ENCODE peak calls at places on chromosomes 13 and 19, in six cellular contexts. One of them, this sample, is unnamed.

GRCh38 chr19:39398297-39398864 is 7.2 kb downstream of the MED29 start:
- DNase-seq in neuronal stem cell: no peak
- DNase-seq in mesendoderm: no peak
- DNase-seq in mesenchymal stem cell: peak
- DNase-seq in H1: no peak
- DNase-seq in IMR-90: peak
- DNase-seq in this sample: no peak

GRCh38 chr19:49502866-49503581 is 6.8 kb downstream of the RPS11 start:
- DNase-seq in neuronal stem cell: no peak
- DNase-seq in mesendoderm: no peak
- DNase-seq in mesenchymal stem cell: peak
- DNase-seq in H1: no peak
- DNase-seq in IMR-90: peak
- DNase-seq in this sample: peak

GRCh38 chr13:111043575-111043982 is 71.5 kb upstream of the ARHGEF7 start:
- DNase-seq in neuronal stem cell: no peak
- DNase-seq in mesendoderm: peak
- DNase-seq in mesenchymal stem cell: peak
- DNase-seq in H1: no peak
- DNase-seq in IMR-90: no peak
- DNase-seq in this sample: no peak

GRCh38 chr13:32736648-32737047 is 150.4 kb downstream of the PDS5B start:
- DNase-seq in neuronal stem cell: no peak
- DNase-seq in mesendoderm: no peak
- DNase-seq in mesenchymal stem cell: no peak
- DNase-seq in H1: no peak
- DNase-seq in IMR-90: no peak
- DNase-seq in this sample: no peak

GRCh38 chr19:34732548-34733255 is 1.3 kb upstream of the ZNF181 start:
- DNase-seq in neuronal stem cell: no peak
- DNase-seq in mesendoderm: peak
- DNase-seq in mesenchymal stem cell: no peak
- DNase-seq in H1: no peak
- DNase-seq in IMR-90: no peak
- DNase-seq in this sample: no peak

GRCh38 chr13:83007226-83007625 is 875.0 kb downstream of the SLITRK1 start:
- DNase-seq in neuronal stem cell: no peak
- DNase-seq in mesendoderm: no peak
- DNase-seq in mesenchymal stem cell: no peak
- DNase-seq in H1: no peak
- DNase-seq in IMR-90: no peak
- DNase-seq in this sample: no peak

GRCh38 chr19:35911790-35912189 is 3.7 kb upstream of the TYROBP start:
- DNase-seq in neuronal stem cell: no peak
- DNase-seq in mesendoderm: no peak
- DNase-seq in mesenchymal stem cell: no peak
- DNase-seq in H1: no peak
- DNase-seq in IMR-90: peak
- DNase-seq in this sample: no peak

GRCh38 chr13:100817897-100818296 is 143.3 kb upstream of the TMTC4 start:
- DNase-seq in neuronal stem cell: no peak
- DNase-seq in mesendoderm: no peak
- DNase-seq in mesenchymal stem cell: no peak
- DNase-seq in H1: no peak
- DNase-seq in IMR-90: no peak
- DNase-seq in this sample: no peak

GRCh38 chr19:46828484-46828883 is 22.2 kb downstream of the AP2S1 start:
- DNase-seq in neuronal stem cell: no peak
- DNase-seq in mesendoderm: no peak
- DNase-seq in mesenchymal stem cell: peak
- DNase-seq in H1: no peak
- DNase-seq in IMR-90: peak
- DNase-seq in this sample: no peak

GRCh38 chr13:98493035-98493401 is 83.9 kb downstream of the STK24 start:
- DNase-seq in neuronal stem cell: no peak
- DNase-seq in mesendoderm: no peak
- DNase-seq in mesenchymal stem cell: no peak
- DNase-seq in H1: no peak
- DNase-seq in IMR-90: no peak
- DNase-seq in this sample: no peak

GRCh38 chr13:76903544-76904162 is 17.4 kb upstream of the KCTD12 start:
- DNase-seq in neuronal stem cell: peak
- DNase-seq in mesendoderm: peak
- DNase-seq in mesenchymal stem cell: peak
- DNase-seq in H1: peak
- DNase-seq in IMR-90: peak
- DNase-seq in this sample: peak

GRCh38 chr19:41297628-41298326 is 12.2 kb upstream of the CCDC97 start:
- DNase-seq in neuronal stem cell: no peak
- DNase-seq in mesendoderm: no peak
- DNase-seq in mesenchymal stem cell: no peak
- DNase-seq in H1: no peak
- DNase-seq in IMR-90: no peak
- DNase-seq in this sample: no peak

GRCh38 chr13:40161931-40162330 is 504.5 kb downstream of the FOXO1 start:
- DNase-seq in neuronal stem cell: no peak
- DNase-seq in mesendoderm: no peak
- DNase-seq in mesenchymal stem cell: no peak
- DNase-seq in H1: no peak
- DNase-seq in IMR-90: no peak
- DNase-seq in this sample: no peak

GRCh38 chr13:75264611-75265010 is 217.4 kb downstream of the TBC1D4 start:
- DNase-seq in neuronal stem cell: no peak
- DNase-seq in mesendoderm: peak
- DNase-seq in mesenchymal stem cell: no peak
- DNase-seq in H1: no peak
- DNase-seq in IMR-90: no peak
- DNase-seq in this sample: no peak

GRCh38 chr19:38665219-38665931 is 17.9 kb downstream of the ACTN4 start:
- DNase-seq in neuronal stem cell: no peak
- DNase-seq in mesendoderm: no peak
- DNase-seq in mesenchymal stem cell: no peak
- DNase-seq in H1: no peak
- DNase-seq in IMR-90: no peak
- DNase-seq in this sample: no peak

GRCh38 chr13:105774739-105775460 is 760.6 kb downstream of the EFNB2 start:
- DNase-seq in neuronal stem cell: no peak
- DNase-seq in mesendoderm: peak
- DNase-seq in mesenchymal stem cell: peak
- DNase-seq in H1: no peak
- DNase-seq in IMR-90: peak
- DNase-seq in this sample: no peak

GRCh38 chr13:27680465-27680864 is 58.8 kb downstream of the POLR1D start:
- DNase-seq in neuronal stem cell: no peak
- DNase-seq in mesendoderm: no peak
- DNase-seq in mesenchymal stem cell: no peak
- DNase-seq in H1: no peak
- DNase-seq in IMR-90: no peak
- DNase-seq in this sample: no peak

GRCh38 chr13:59543418-59543817 is 620.3 kb downstream of the DIAPH3 start:
- DNase-seq in neuronal stem cell: no peak
- DNase-seq in mesendoderm: no peak
- DNase-seq in mesenchymal stem cell: no peak
- DNase-seq in H1: no peak
- DNase-seq in IMR-90: no peak
- DNase-seq in this sample: no peak

GRCh38 chr13:94433055-94433947 is 46.2 kb downstream of the DCT start:
- DNase-seq in neuronal stem cell: no peak
- DNase-seq in mesendoderm: peak
- DNase-seq in mesenchymal stem cell: no peak
- DNase-seq in H1: peak
- DNase-seq in IMR-90: no peak
- DNase-seq in this sample: peak

GRCh38 chr13:39364797-39365468 is 238.1 kb downstream of the LHFPL6 start:
- DNase-seq in neuronal stem cell: no peak
- DNase-seq in mesendoderm: peak
- DNase-seq in mesenchymal stem cell: peak
- DNase-seq in H1: no peak
- DNase-seq in IMR-90: peak
- DNase-seq in this sample: no peak

GRCh38 chr13:67101730-67102467 is 128.2 kb downstream of the PCDH9 start:
- DNase-seq in neuronal stem cell: no peak
- DNase-seq in mesendoderm: no peak
- DNase-seq in mesenchymal stem cell: peak
- DNase-seq in H1: no peak
- DNase-seq in IMR-90: peak
- DNase-seq in this sample: no peak
- H3K18ac ChIP-seq in neuronal stem cell: no peak
- H3K18ac ChIP-seq in mesendoderm: no peak
- H3K18ac ChIP-seq in mesenchymal stem cell: no peak
- H3K18ac ChIP-seq in H1: no peak
- H3K18ac ChIP-seq in IMR-90: no peak
- H3K18ac ChIP-seq in this sample: no peak

GRCh38 chr19:7351861-7352260 is 3.1 kb downstream of the ARHGEF18 start:
- DNase-seq in neuronal stem cell: no peak
- DNase-seq in mesendoderm: no peak
- DNase-seq in mesenchymal stem cell: no peak
- DNase-seq in H1: no peak
- DNase-seq in IMR-90: no peak
- DNase-seq in this sample: no peak
- H2BK15ac ChIP-seq in neuronal stem cell: no peak
- H2BK15ac ChIP-seq in mesendoderm: no peak
- H2BK15ac ChIP-seq in mesenchymal stem cell: no peak
- H2BK15ac ChIP-seq in H1: no peak
- H2BK15ac ChIP-seq in IMR-90: no peak
- H2BK15ac ChIP-seq in this sample: no peak

GRCh38 chr19:37466798-37467607 is at the start of gene ZNF569:
- DNase-seq in neuronal stem cell: peak
- DNase-seq in mesendoderm: peak
- DNase-seq in mesenchymal stem cell: peak
- DNase-seq in H1: peak
- DNase-seq in IMR-90: peak
- DNase-seq in this sample: peak
- H3K18ac ChIP-seq in neuronal stem cell: peak
- H3K18ac ChIP-seq in mesendoderm: no peak
- H3K18ac ChIP-seq in mesenchymal stem cell: peak
- H3K18ac ChIP-seq in H1: peak
- H3K18ac ChIP-seq in IMR-90: peak
- H3K18ac ChIP-seq in this sample: no peak

DNA sequence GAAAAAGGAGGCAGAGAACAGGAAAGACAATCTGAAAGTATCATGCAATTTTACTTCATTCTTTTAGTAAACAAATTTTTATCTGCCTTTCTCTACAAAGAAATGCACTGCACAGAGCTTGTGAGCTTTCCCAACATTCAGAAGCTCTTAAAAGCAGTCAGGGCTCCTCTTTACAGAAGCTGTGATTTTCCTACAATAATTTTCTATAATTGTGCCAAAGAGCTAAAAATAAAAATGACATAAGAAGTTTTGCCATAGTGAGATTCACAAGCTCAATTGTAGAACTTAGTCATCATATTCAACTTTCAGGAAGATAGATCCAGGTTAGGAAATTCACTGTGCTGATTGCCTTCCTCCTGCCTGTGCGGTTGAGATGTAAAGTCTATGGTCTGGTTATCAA is 341.4 kb downstream of the PCDH9 start:
- DNase-seq in neuronal stem cell: no peak
- DNase-seq in mesendoderm: no peak
- DNase-seq in mesenchymal stem cell: peak
- DNase-seq in H1: no peak
- DNase-seq in IMR-90: peak
- DNase-seq in this sample: no peak
- H2BK15ac ChIP-seq in neuronal stem cell: no peak
- H2BK15ac ChIP-seq in mesendoderm: no peak
- H2BK15ac ChIP-seq in mesenchymal stem cell: no peak
- H2BK15ac ChIP-seq in H1: no peak
- H2BK15ac ChIP-seq in IMR-90: no peak
- H2BK15ac ChIP-seq in this sample: no peak

DNA sequence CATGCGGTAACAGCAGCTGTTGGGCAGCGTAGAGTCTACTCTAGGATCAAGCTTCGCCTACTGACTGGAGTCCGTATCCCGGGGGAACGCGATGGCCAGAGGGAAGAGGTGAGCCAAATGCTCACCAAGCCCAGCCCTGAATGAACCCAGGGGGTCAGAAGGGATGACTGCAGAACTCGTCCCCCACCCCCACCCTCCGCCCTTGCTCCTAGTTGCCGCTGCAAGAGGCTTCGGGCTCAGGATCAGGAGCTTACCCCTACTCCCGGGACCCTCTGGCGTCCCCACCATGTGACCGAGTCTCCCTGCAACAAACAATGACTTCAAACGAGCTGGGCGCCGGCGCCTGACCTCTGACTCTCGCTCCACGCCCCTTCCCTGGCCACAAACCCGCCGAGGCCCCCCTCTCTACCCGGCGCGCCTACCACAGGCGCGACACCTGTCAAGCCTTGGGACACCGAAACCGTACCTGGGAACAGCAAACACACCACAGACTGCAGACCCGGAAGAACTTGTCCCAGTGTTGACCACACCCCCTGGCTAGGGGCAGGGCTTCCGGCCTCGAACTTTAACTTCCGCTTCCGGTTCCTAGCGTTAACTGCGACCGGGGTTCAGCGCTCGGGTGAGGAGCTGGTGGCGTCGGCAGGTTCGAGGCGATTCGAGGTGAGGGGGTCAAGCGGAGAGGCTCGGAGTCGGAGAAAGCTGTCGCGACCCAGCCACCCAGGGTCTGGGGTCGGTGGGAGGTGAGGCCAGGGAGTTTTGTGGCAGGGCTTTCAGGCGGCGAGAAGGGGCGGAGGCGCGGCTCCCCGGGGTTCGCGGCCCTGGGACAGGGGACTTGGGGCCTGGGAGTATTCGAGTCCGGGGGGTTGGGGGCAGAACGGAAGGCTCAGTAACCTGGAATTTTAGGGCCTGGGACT is at the start of gene UBL5:
- DNase-seq in neuronal stem cell: peak
- DNase-seq in mesendoderm: peak
- DNase-seq in mesenchymal stem cell: peak
- DNase-seq in H1: peak
- DNase-seq in IMR-90: peak
- DNase-seq in this sample: peak
- H3K18ac ChIP-seq in neuronal stem cell: peak
- H3K18ac ChIP-seq in mesendoderm: peak
- H3K18ac ChIP-seq in mesenchymal stem cell: peak
- H3K18ac ChIP-seq in H1: peak
- H3K18ac ChIP-seq in IMR-90: no peak
- H3K18ac ChIP-seq in this sample: no peak

GRCh38 chr19:45440259-45440638 is 16.5 kb upstream of the ERCC1 start:
- DNase-seq in neuronal stem cell: no peak
- DNase-seq in mesendoderm: no peak
- DNase-seq in mesenchymal stem cell: no peak
- DNase-seq in H1: no peak
- DNase-seq in IMR-90: no peak
- DNase-seq in this sample: no peak

GRCh38 chr19:45440873-45441654 is 17.3 kb upstream of the ERCC1 start:
- DNase-seq in neuronal stem cell: no peak
- DNase-seq in mesendoderm: peak
- DNase-seq in mesenchymal stem cell: peak
- DNase-seq in H1: no peak
- DNase-seq in IMR-90: peak
- DNase-seq in this sample: peak

GRCh38 chr19:45439569-45440258 is 16.0 kb upstream of the ERCC1 start:
- DNase-seq in neuronal stem cell: no peak
- DNase-seq in mesendoderm: peak
- DNase-seq in mesenchymal stem cell: peak
- DNase-seq in H1: no peak
- DNase-seq in IMR-90: peak
- DNase-seq in this sample: peak

GRCh38 chr19:45439190-45439568 is 15.5 kb upstream of the ERCC1 start:
- DNase-seq in neuronal stem cell: no peak
- DNase-seq in mesendoderm: no peak
- DNase-seq in mesenchymal stem cell: no peak
- DNase-seq in H1: no peak
- DNase-seq in IMR-90: no peak
- DNase-seq in this sample: no peak

GRCh38 chr19:45437328-45437727 is 13.6 kb upstream of the ERCC1 start:
- DNase-seq in neuronal stem cell: no peak
- DNase-seq in mesendoderm: no peak
- DNase-seq in mesenchymal stem cell: no peak
- DNase-seq in H1: no peak
- DNase-seq in IMR-90: no peak
- DNase-seq in this sample: no peak
- H2BK15ac ChIP-seq in neuronal stem cell: no peak
- H2BK15ac ChIP-seq in mesendoderm: no peak
- H2BK15ac ChIP-seq in mesenchymal stem cell: no peak
- H2BK15ac ChIP-seq in H1: no peak
- H2BK15ac ChIP-seq in IMR-90: no peak
- H2BK15ac ChIP-seq in this sample: no peak

This sample was measured in H9.